ENCODE peak calls at places on chromosomes 11 and 22, in four cellular contexts. J is IMR-90, P is mesendoderm, K is H1. T is an unnamed sample.

GRCh38 chr22:30233582-30233981 is 13.0 kb downstream of the LIF start:
- DNase-seq in J (no peak), P (no peak), K (no peak), T (no peak)

GRCh38 chr22:26860233-26860765 is 202.9 kb downstream of the MIAT start:
- DNase-seq in J (no peak), P (no peak), K (no peak), T (no peak)

GRCh38 chr11:112962854-112963367 is 1.7 kb downstream of the NCAM1 start:
- DNase-seq in J (no peak), P (peak; percentile 55), K (no peak), T (peak; percentile 66)

GRCh38 chr22:17913705-17914282 is 110.6 kb downstream of the MICAL3 start:
- DNase-seq in J (peak; percentile 58), P (no peak), K (no peak), T (no peak)

GRCh38 chr11:134040386-134041297 is 28.2 kb upstream of the JAM3 start:
- DNase-seq in J (peak; percentile 90), P (no peak), K (no peak), T (no peak)

GRCh38 chr11:73295259-73295995 is 12.6 kb upstream of the ARHGEF17 start:
- DNase-seq in J (peak; percentile 91), P (peak; percentile 89), K (no peak), T (peak; percentile 84)

GRCh38 chr11:116692318-116693106 is 80.3 kb downstream of the BUD13 start:
- DNase-seq in J (no peak), P (no peak), K (no peak), T (no peak)

GRCh38 chr11:94998285-94998684 is 24.8 kb downstream of the KDM4D start:
- DNase-seq in J (no peak), P (no peak), K (no peak), T (no peak)

GRCh38 chr11:87063982-87064381 is 26.2 kb downstream of the TMEM135 start:
- DNase-seq in J (peak; percentile 19), P (no peak), K (no peak), T (no peak)

GRCh38 chr11:10303558-10304363 is 1.1 kb upstream of the ADM start:
- DNase-seq in J (peak; percentile 68), P (peak; percentile 93), K (no peak), T (peak; percentile 52)

GRCh38 chr11:100903284-100903683 is 216.2 kb downstream of the ARHGAP42 start:
- DNase-seq in J (no peak), P (no peak), K (no peak), T (no peak)

GRCh38 chr11:66073669-66074068 is 3.6 kb downstream of the PACS1 start:
- DNase-seq in J (no peak), P (no peak), K (no peak), T (no peak)

GRCh38 chr11:3939651-3940190 is 84.3 kb downstream of the STIM1 start:
- DNase-seq in J (peak; percentile 74), P (no peak), K (no peak), T (no peak)

GRCh38 chr11:8906629-8907028 is 4.4 kb upstream of the AKIP1 start:
- DNase-seq in J (peak; percentile 84), P (no peak), K (no peak), T (no peak)

GRCh38 chr11:117595440-117595839 is 201.6 kb downstream of the DSCAML1 start:
- DNase-seq in J (no peak), P (peak; percentile 45), K (no peak), T (no peak)

GRCh38 chr11:73294604-73295003 is 13.5 kb upstream of the ARHGEF17 start:
- DNase-seq in J (no peak), P (no peak), K (no peak), T (no peak)

GRCh38 chr11:130170345-130170744 is 10.8 kb downstream of the ST14 start:
- DNase-seq in J (no peak), P (no peak), K (no peak), T (no peak)

GRCh38 chr22:32584650-32585049 is 110.0 kb downstream of the FBXO7 start:
- DNase-seq in J (peak; percentile 64), P (no peak), K (no peak), T (no peak)

GRCh38 chr11:120527111-120527748 is 15.7 kb downstream of the GRIK4 start:
- DNase-seq in J (peak; percentile 57), P (peak; percentile 83), K (peak; percentile 84), T (peak; percentile 96)

GRCh38 chr22:35352214-35353111 is 28.4 kb upstream of the HMOX1 start:
- DNase-seq in J (no peak), P (peak; percentile 68), K (no peak), T (peak; percentile 74)

GRCh38 chr11:126597041-126597440 is 241.6 kb downstream of the ST3GAL4 start:
- DNase-seq in J (no peak), P (peak; percentile 37), K (no peak), T (peak; percentile 46)

GRCh38 chr11:126594921-126595367 is 239.5 kb downstream of the ST3GAL4 start:
- DNase-seq in J (no peak), P (no peak), K (no peak), T (no peak)

GRCh38 chr11:126592496-126593410 is 237.3 kb downstream of the ST3GAL4 start:
- DNase-seq in J (peak; percentile 12), P (peak; percentile 48), K (no peak), T (peak; percentile 67)

GRCh38 chr11:126596474-126596873 is 241.0 kb downstream of the ST3GAL4 start:
- DNase-seq in J (no peak), P (peak; percentile 46), K (no peak), T (no peak)

GRCh38 chr11:126595560-126595959 is 240.1 kb downstream of the ST3GAL4 start:
- DNase-seq in J (no peak), P (peak; percentile 40), K (no peak), T (peak; percentile 45)
- H3K56ac ChIP-seq in J (no peak overlapping the region), P (no peak overlapping the region), K (no peak overlapping the region), T (no peak overlapping the region)

GRCh38 chr11:132026746-132027145 is 656.3 kb downstream of the NTM start:
- DNase-seq in J (no peak), P (no peak), K (no peak), T (no peak)

GRCh38 chr11:132024587-132025295 is 654.3 kb downstream of the NTM start:
- DNase-seq in J (peak; percentile 89), P (peak; percentile 33), K (no peak), T (no peak)

GRCh38 chr11:132022285-132022684 is 651.9 kb downstream of the NTM start:
- DNase-seq in J (no peak), P (no peak), K (no peak), T (no peak)

GRCh38 chr11:132020001-132020400 is 649.6 kb downstream of the NTM start:
- DNase-seq in J (no peak), P (no peak), K (no peak), T (no peak)

GRCh38 chr11:132022718-132023117 is 652.3 kb downstream of the NTM start:
- DNase-seq in J (peak; percentile 81), P (peak; percentile 24), K (no peak), T (no peak)
- H3K56ac ChIP-seq in J (no peak overlapping the region), P (no peak overlapping the region), K (no peak overlapping the region), T (no peak overlapping the region)

DNA sequence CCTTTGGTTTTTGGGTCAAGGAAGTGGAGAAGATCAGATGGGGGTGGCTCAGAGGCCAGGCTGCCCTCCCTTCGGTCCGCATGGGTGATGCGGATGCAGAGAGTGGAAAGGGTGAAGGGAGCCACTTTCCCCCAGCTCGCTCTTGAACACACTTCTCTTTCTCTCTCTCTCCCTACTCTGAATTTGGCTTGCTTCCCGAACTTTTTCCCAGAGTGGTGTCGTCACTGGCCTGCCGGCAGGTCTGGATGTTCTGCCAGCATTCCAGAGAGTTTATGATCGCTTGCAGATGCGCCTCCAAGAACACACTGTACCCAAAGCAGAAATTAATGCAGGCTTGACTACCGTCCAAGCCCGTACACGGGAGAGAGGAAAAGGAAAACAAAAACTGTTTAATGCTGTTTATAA is 103.2 kb downstream of the ZBTB16 start:
- DNase-seq in J (peak; percentile 94), P (no peak), K (no peak), T (no peak)
- H3K56ac ChIP-seq in J (no peak overlapping the region), P (no peak overlapping the region), K (no peak overlapping the region), T (no peak overlapping the region)

GRCh38 chr11:60005360-60005759 is 11.6 kb upstream of the OOSP4B start:
- DNase-seq in J (no peak), P (no peak), K (no peak), T (no peak)
- H3K56ac ChIP-seq in J (no peak overlapping the region), P (no peak overlapping the region), K (no peak overlapping the region), T (no peak overlapping the region)

GRCh38 chr11:1918436-1919315 is 827 bp upstream of the TNNT3 start:
- DNase-seq in J (no peak), P (no peak), K (no peak), T (no peak)

GRCh38 chr11:1917523-1918435 is 1.7 kb upstream of the TNNT3 start:
- DNase-seq in J (no peak), P (peak; percentile 20), K (no peak), T (peak; percentile 61)

GRCh38 chr11:1915795-1916131 is 3.7 kb upstream of the TNNT3 start:
- DNase-seq in J (no peak), P (no peak), K (no peak), T (no peak)

GRCh38 chr11:1916132-1916985 is 3.1 kb upstream of the TNNT3 start:
- DNase-seq in J (no peak), P (no peak), K (no peak), T (no peak)

GRCh38 chr11:1916986-1917522 is 2.4 kb upstream of the TNNT3 start:
- DNase-seq in J (no peak), P (no peak), K (no peak), T (no peak)
- H3K56ac ChIP-seq in J (no peak overlapping the region), P (no peak overlapping the region), K (no peak overlapping the region), T (no peak overlapping the region)

GRCh38 chr11:111438846-111439520 is 59.9 kb upstream of the POU2AF1 start:
- DNase-seq in J (no peak), P (no peak), K (no peak), T (no peak)
- H3K56ac ChIP-seq in J (no peak overlapping the region), P (no peak overlapping the region), K (no peak overlapping the region), T (no peak overlapping the region)

GRCh38 chr11:74839445-74839844 is 90.8 kb downstream of the RNF169 start:
- DNase-seq in J (no peak), P (no peak), K (no peak), T (no peak)
- H3K56ac ChIP-seq in J (no peak overlapping the region), P (no peak overlapping the region), K (no peak overlapping the region), T (no peak overlapping the region)

DNA sequence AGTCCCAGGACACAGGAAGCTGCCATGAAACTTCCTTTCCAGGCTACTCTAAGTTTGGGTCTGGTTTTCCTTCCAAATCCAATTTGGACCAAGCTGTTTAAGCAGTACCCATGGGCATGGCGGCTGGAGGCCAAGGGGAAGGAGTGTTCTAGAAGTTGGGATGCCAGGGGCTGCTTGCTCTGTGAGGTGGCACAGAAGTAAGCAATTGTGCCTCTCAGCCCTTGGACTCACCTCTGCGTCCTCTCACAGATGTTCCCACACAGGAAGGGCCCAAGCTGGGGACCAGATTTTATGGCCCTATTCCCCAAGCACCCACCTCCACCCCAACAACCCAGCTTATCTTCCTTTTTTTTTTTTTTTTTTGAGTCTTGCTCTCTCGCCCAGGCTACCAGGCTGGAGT is 3.5 kb upstream of the DGAT2 start:
- DNase-seq in J (no peak), P (no peak), K (no peak), T (no peak)
- H3K56ac ChIP-seq in J (no peak overlapping the region), P (no peak overlapping the region), K (no peak overlapping the region), T (no peak overlapping the region)

GRCh38 chr11:57152134-57152533 is 29.6 kb upstream of the LRRC55 start:
- DNase-seq in J (no peak), P (no peak), K (no peak), T (no peak)
- H3K56ac ChIP-seq in J (no peak overlapping the region), P (no peak overlapping the region), K (no peak overlapping the region), T (no peak overlapping the region)

T was measured in H9.